ENCODE peak calls at places on chromosomes 6 and 20, in eight cellular contexts. R is aorta, G is heart left ventricle, C is upper lobe of right lung, L is stomach, J is AG04450, U is fibroblast of lung, A is GM23248. N is an unnamed sample. For H3K9me3, the result is how much of the 10 kb centered on the place peaks cover.

GRCh38 chr20:16801919-16802651 is 53.9 kb downstream of the OTOR start:
- DNase-seq in R (peak), G (peak), C (peak), L (peak), J (peak), U (peak), A (peak), N (peak)

GRCh38 chr6:147135211-147135672 is 69.0 kb upstream of the STXBP5 start:
- DNase-seq in R (no peak), G (no peak), C (no peak), L (no peak), J (peak), U (peak), A (peak), N (no peak)

GRCh38 chr6:72580281-72580940 is 41.5 kb upstream of the KCNQ5 start:
- DNase-seq in R (no peak), G (no peak), C (no peak), L (no peak), J (peak), U (peak), A (peak), N (peak)

GRCh38 chr20:48937674-48938073 is 16.2 kb downstream of the ARFGEF2 start:
- DNase-seq in R (no peak), G (no peak), C (no peak), L (no peak), J (no peak), U (no peak), A (no peak), N (no peak)

GRCh38 chr20:53270792-53271375 is 298.7 kb downstream of the TSHZ2 start:
- DNase-seq in R (no peak), G (no peak), C (no peak), L (no peak), J (no peak), U (no peak), A (no peak), N (no peak)

GRCh38 chr6:62891065-62891647 is 320.1 kb upstream of the FKBP1C start:
- DNase-seq in R (no peak), G (no peak), C (no peak), L (no peak), J (no peak), U (no peak), A (peak), N (no peak)

GRCh38 chr6:53544050-53544499 is 826 bp downstream of the GCLC start:
- DNase-seq in R (no peak), G (no peak), C (no peak), L (no peak), J (no peak), U (no peak), A (peak), N (peak)

GRCh38 chr6:110654096-110654820 is 161.0 kb downstream of the CDK19 start:
- DNase-seq in R (no peak), G (no peak), C (no peak), L (no peak), J (no peak), U (peak), A (peak), N (no peak)

GRCh38 chr20:40255368-40255767 is 433.7 kb downstream of the MAFB start:
- DNase-seq in R (no peak), G (no peak), C (no peak), L (no peak), J (no peak), U (peak), A (peak), N (no peak)

GRCh38 chr20:41232971-41233926 is 84.3 kb downstream of the ZHX3 start:
- DNase-seq in R (no peak), G (no peak), C (no peak), L (no peak), J (peak), U (peak), A (peak), N (peak)

GRCh38 chr6:20411544-20411943 is 9.9 kb downstream of the E2F3 start:
- DNase-seq in R (no peak), G (no peak), C (no peak), L (no peak), J (no peak), U (no peak), A (no peak), N (no peak)

GRCh38 chr6:146657432-146657831 is 58.7 kb downstream of the ADGB start:
- DNase-seq in R (no peak), G (no peak), C (no peak), L (no peak), J (no peak), U (no peak), A (no peak), N (no peak)

GRCh38 chr20:14444106-14444505 is 106.7 kb upstream of the FLRT3 start:
- DNase-seq in R (no peak), G (no peak), C (no peak), L (no peak), J (no peak), U (peak), A (peak), N (no peak)

GRCh38 chr20:1330075-1330830 is 1.3 kb upstream of the SDCBP2 start:
- DNase-seq in R (no peak), G (peak), C (no peak), L (peak), J (no peak), U (no peak), A (peak), N (peak)

GRCh38 chr6:7939186-7939863 is 28.7 kb upstream of the TXNDC5 start:
- DNase-seq in R (no peak), G (no peak), C (no peak), L (no peak), J (no peak), U (no peak), A (peak), N (peak)

GRCh38 chr6:130995783-130996447 is 67.1 kb downstream of the EPB41L2 start:
- DNase-seq in R (no peak), G (no peak), C (no peak), L (no peak), J (no peak), U (no peak), A (no peak), N (no peak)

GRCh38 chr6:2410982-2411381 is 165.6 kb upstream of the GMDS start:
- DNase-seq in R (no peak), G (no peak), C (no peak), L (no peak), J (no peak), U (no peak), A (no peak), N (no peak)

GRCh38 chr20:6071162-6071695 is 17.4 kb upstream of the LRRN4 start:
- DNase-seq in R (no peak), G (no peak), C (no peak), L (peak), J (no peak), U (no peak), A (no peak), N (no peak)

GRCh38 chr6:86276056-86276455 is 633.4 kb upstream of the SYNCRIP start:
- DNase-seq in R (no peak), G (no peak), C (no peak), L (no peak), J (no peak), U (no peak), A (no peak), N (peak)

GRCh38 chr20:44033344-44033743 is 118.7 kb downstream of the TOX2 start:
- DNase-seq in R (no peak), G (no peak), C (no peak), L (no peak), J (no peak), U (peak), A (no peak), N (no peak)

GRCh38 chr20:36927704-36928103 is 23.8 kb downstream of the SAMHD1 start:
- DNase-seq in R (no peak), G (no peak), C (no peak), L (no peak), J (no peak), U (no peak), A (no peak), N (no peak)

GRCh38 chr6:82773061-82773717 is 292.5 kb downstream of the UBE3D start:
- DNase-seq in R (no peak), G (no peak), C (no peak), L (no peak), J (no peak), U (no peak), A (no peak), N (no peak)

GRCh38 chr6:170132011-170132521 is 158.8 kb downstream of the DLL1 start:
- DNase-seq in R (peak), G (no peak), C (peak), L (peak), J (no peak), U (no peak), A (no peak), N (no peak)
- H3K9me3 ChIP-seq in R (under half), G (under half), C (under half), L (under half), J (half or more), U (under half), A (under half), N (under half)

GRCh38 chr6:104987218-104987617 is 30.3 kb downstream of the LIN28B start:
- DNase-seq in R (no peak), G (no peak), C (no peak), L (no peak), J (no peak), U (no peak), A (no peak), N (no peak)
- H3K27ac ChIP-seq in R (no peak), G (no peak), C (no peak), L (no peak), J (no peak), U (no peak), A (no peak), N (no peak)

DNA sequence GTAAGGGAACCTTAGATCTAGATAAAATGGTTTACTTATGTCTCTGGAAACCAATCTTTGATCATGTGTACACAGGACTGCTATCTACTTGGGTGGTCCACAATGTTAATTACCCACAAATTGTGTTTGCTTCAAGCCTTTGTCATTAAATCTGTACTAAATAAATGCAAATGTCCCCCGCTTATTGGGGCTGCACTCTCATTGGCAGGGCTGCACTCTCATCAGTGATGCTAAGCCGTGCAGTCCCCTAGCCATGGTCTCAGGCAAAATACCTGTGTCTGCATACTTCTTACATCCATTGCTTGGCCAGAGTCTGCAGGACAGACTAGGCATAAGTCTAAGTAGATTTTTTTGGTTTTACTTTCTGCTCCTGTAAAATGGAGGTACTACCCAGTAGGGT is 117.5 kb downstream of the ASCC3 start:
- DNase-seq in R (no peak), G (no peak), C (no peak), L (no peak), J (no peak), U (no peak), A (no peak), N (no peak)
- H3K4me3 ChIP-seq in R (no peak), G (no peak), C (no peak), L (no peak), J (no peak), U (no peak), A (no peak), N (no peak)

DNA sequence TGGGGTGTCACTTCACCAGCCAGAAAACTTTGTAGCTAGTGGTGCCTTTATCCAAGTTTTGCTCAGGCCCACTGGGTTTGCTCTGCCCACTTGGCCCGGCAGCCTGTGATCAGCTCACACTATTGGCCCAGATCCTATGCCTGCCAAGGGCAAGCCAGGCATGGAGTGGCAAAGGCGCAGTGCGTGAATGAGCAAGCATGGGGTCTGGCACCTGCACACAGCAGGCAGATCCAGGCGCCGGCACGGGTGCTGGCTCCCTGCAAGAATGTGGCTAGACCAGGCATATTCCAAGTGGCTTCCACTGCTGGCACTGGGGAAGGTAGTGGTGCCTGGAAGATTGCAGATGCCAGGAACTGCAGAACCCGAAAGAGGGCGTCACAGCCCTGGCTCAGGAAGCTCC is 346.9 kb downstream of the LMBRD1 start:
- DNase-seq in R (no peak), G (no peak), C (no peak), L (no peak), J (no peak), U (no peak), A (no peak), N (no peak)
- H3K9me3 ChIP-seq in R (under half), G (under half), C (under half), L (under half), J (under half), U (under half), A (under half), N (under half)

GRCh38 chr20:35619196-35620095 is 3.8 kb downstream of the SPAG4 start:
- DNase-seq in R (peak), G (peak), C (peak), L (peak), J (peak), U (peak), A (peak), N (peak)
- H3K27ac ChIP-seq in R (no peak), G (peak), C (no peak), L (peak), J (no peak), U (no peak), A (no peak), N (no peak)

GRCh38 chr20:60139663-60140446 is 181.6 kb downstream of the CDH26 start:
- DNase-seq in R (no peak), G (no peak), C (no peak), L (no peak), J (no peak), U (no peak), A (no peak), N (no peak)

GRCh38 chr20:60135276-60135675 is 177.1 kb downstream of the CDH26 start:
- DNase-seq in R (no peak), G (no peak), C (no peak), L (no peak), J (no peak), U (no peak), A (no peak), N (no peak)

GRCh38 chr20:60136640-60137411 is 178.6 kb downstream of the CDH26 start:
- DNase-seq in R (no peak), G (no peak), C (no peak), L (no peak), J (no peak), U (no peak), A (no peak), N (no peak)

GRCh38 chr20:60137657-60138245 is 179.5 kb downstream of the CDH26 start:
- DNase-seq in R (no peak), G (no peak), C (no peak), L (no peak), J (no peak), U (peak), A (peak), N (peak)

GRCh38 chr20:60138263-60139127 is 180.3 kb downstream of the CDH26 start:
- DNase-seq in R (peak), G (peak), C (peak), L (peak), J (no peak), U (peak), A (peak), N (no peak)
- H3K4me3 ChIP-seq in R (no peak), G (peak), C (peak), L (peak), J (peak), U (peak), A (peak), N (peak)

GRCh38 chr20:29326376-29327070 is 1930.9 kb upstream of the DEFB115 start:
- DNase-seq in R (no peak), G (no peak), C (no peak), L (no peak), J (no peak), U (no peak), A (no peak), N (no peak)
- H3K9me3 ChIP-seq in R (under half), G (under half), C (under half), L (under half), J (half or more), U (under half), A (under half), N (under half)

N was measured in osteoblast.